ENCODE peak calls at places on chromosomes 3 and 15, in eight cellular contexts. G is NCI-H2029 treated with DMSO at 0.1 percent for 48 hours; I is activated CD8-positive, alpha-beta memory T cell treated with anti-CD3 and anti-CD28 coated beads, Interleukin-2, amount 10 ng/mL, durations not matched to agents 7 days and 5 days; W is suprapubic skin; D is mucosa of descending colon; O is left ventricle myocardium inferior; E is NCI-H510A treated with DMSO at 0.1 percent for 48 hours; S is GM12865. X is an unnamed sample.

GRCh38 chr3:178152010-178152409 is 384.2 kb upstream of the KCNMB2 start:
- DNase-seq in G (no peak), I (no peak), W (no peak), D (no peak), O (no peak), E (no peak), S (no peak), X (no peak)

GRCh38 chr3:139173372-139174108 is 128.8 kb upstream of the PRR23C start:
- DNase-seq in G (no peak), I (no peak), W (no peak), D (no peak), O (no peak), E (no peak), S (peak), X (no peak)

GRCh38 chr15:63378946-63379345 is 2.7 kb downstream of the CA12 start:
- DNase-seq in G (no peak), I (no peak), W (no peak), D (no peak), O (no peak), E (no peak), S (no peak), X (no peak)

GRCh38 chr3:131388400-131388799 is 6.8 kb downstream of the NUDT16 start:
- DNase-seq in G (no peak), I (no peak), W (no peak), D (no peak), O (no peak), E (no peak), S (no peak), X (no peak)

GRCh38 chr3:88034463-88034862 is 24.3 kb downstream of the CGGBP1 start:
- DNase-seq in G (no peak), I (no peak), W (no peak), D (no peak), O (no peak), E (no peak), S (no peak), X (no peak)

GRCh38 chr3:138188013-138188352 is 882 bp downstream of the ARMC8 start:
- DNase-seq in G (no peak), I (peak), W (no peak), D (no peak), O (no peak), E (no peak), S (no peak), X (no peak)

GRCh38 chr15:67433495-67434099 is 87.3 kb upstream of the C15orf61 start:
- DNase-seq in G (no peak), I (no peak), W (no peak), D (peak), O (peak), E (no peak), S (peak), X (peak)

GRCh38 chr3:115551091-115551490 is 72.2 kb upstream of the GAP43 start:
- DNase-seq in G (no peak), I (no peak), W (no peak), D (no peak), O (no peak), E (no peak), S (no peak), X (no peak)

GRCh38 chr3:50529996-50530706 is 26.7 kb upstream of the CACNA2D2 start:
- DNase-seq in G (no peak), I (no peak), W (no peak), D (no peak), O (no peak), E (no peak), S (no peak), X (no peak)

GRCh38 chr15:82810061-82810862 is 834 bp downstream of the WHAMM start:
- DNase-seq in G (no peak), I (peak), W (peak), D (peak), O (peak), E (no peak), S (peak), X (no peak)

GRCh38 chr3:149271669-149272068 is 50.0 kb upstream of the CP start:
- DNase-seq in G (no peak), I (no peak), W (no peak), D (no peak), O (no peak), E (no peak), S (no peak), X (no peak)

GRCh38 chr3:122646146-122646988 is 34.3 kb upstream of the PARP14 start:
- DNase-seq in G (no peak), I (no peak), W (no peak), D (no peak), O (no peak), E (no peak), S (peak), X (no peak)

GRCh38 chr3:78632925-78633324 is 1134.9 kb downstream of the ROBO1 start:
- DNase-seq in G (no peak), I (no peak), W (no peak), D (no peak), O (no peak), E (no peak), S (no peak), X (no peak)

GRCh38 chr3:78809941-78810340 is 957.9 kb downstream of the ROBO1 start:
- DNase-seq in G (no peak), I (no peak), W (no peak), D (no peak), O (no peak), E (no peak), S (no peak), X (no peak)

GRCh38 chr15:78072080-78072892 is 5.2 kb downstream of the TBC1D2B start:
- DNase-seq in G (no peak), I (no peak), W (peak), D (no peak), O (no peak), E (no peak), S (no peak), X (no peak)

GRCh38 chr3:145678401-145678800 is 482.6 kb downstream of the PLOD2 start:
- DNase-seq in G (no peak), I (no peak), W (no peak), D (no peak), O (no peak), E (no peak), S (no peak), X (no peak)

GRCh38 chr15:77759896-77760592 is 127.3 kb upstream of the LINGO1 start:
- DNase-seq in G (no peak), I (no peak), W (no peak), D (no peak), O (no peak), E (no peak), S (no peak), X (no peak)

GRCh38 chr15:34056921-34057320 is 17.9 kb upstream of the AVEN start:
- DNase-seq in G (no peak), I (no peak), W (no peak), D (no peak), O (no peak), E (no peak), S (no peak), X (no peak)